ENCODE peak calls at places on chromosome 7, in eight cellular contexts. N, H, B, G, A, C, J and D are unnamed samples.

GRCh38 chr7:87564290-87564963 is 36.3 kb downstream of the ABCB1 start:
- DNase-seq in G (peak), B (no peak), N (no peak), H (no peak), A (no peak), J (peak), C (no peak), D (no peak)

GRCh38 chr7:100965723-100966541 is 3.4 kb upstream of the MUC12 start:
- DNase-seq in C (peak), G (peak), J (peak), B (no peak), A (peak), H (peak), N (no peak), D (no peak)

GRCh38 chr7:33310546-33310945 is 181.2 kb downstream of the BBS9 start:
- DNase-seq in B (no peak), G (no peak), J (no peak), A (no peak), N (no peak), H (no peak), C (no peak), D (no peak)

GRCh38 chr7:56045796-56046195 is 5.4 kb downstream of the PSPH start:
- DNase-seq in A (no peak), B (no peak), N (no peak), J (no peak), G (no peak), C (no peak), H (no peak), D (no peak)

GRCh38 chr7:29878081-29878688 is 71.9 kb downstream of the WIPF3 start:
- DNase-seq in A (peak), G (no peak), C (no peak), H (no peak), B (no peak), J (no peak), N (no peak), D (peak)

GRCh38 chr7:90180011-90180585 is 25.8 kb downstream of the STEAP1 start:
- DNase-seq in H (no peak), C (no peak), J (no peak), N (no peak), A (no peak), B (peak), G (no peak), D (no peak)

GRCh38 chr7:139731802-139732470 is 45.9 kb downstream of the HIPK2 start:
- DNase-seq in G (peak), A (no peak), C (no peak), B (peak), N (no peak), H (peak), J (no peak), D (peak)

GRCh38 chr7:64314493-64315020 is 796 bp downstream of the ZNF736 start:
- DNase-seq in H (no peak), B (no peak), C (no peak), N (no peak), J (no peak), A (no peak), G (no peak), D (no peak)

GRCh38 chr7:14197280-14197679 is 207.8 kb upstream of the ETV1 start:
- DNase-seq in J (no peak), C (no peak), A (no peak), B (no peak), N (no peak), G (peak), H (no peak), D (no peak)

GRCh38 chr7:2605608-2606538 is 25.9 kb upstream of the TTYH3 start:
- DNase-seq in A (no peak), N (no peak), J (peak), B (no peak), G (no peak), C (no peak), H (no peak), D (no peak)

GRCh38 chr7:100366411-100367250 is 6.7 kb upstream of the PILRA start:
- DNase-seq in G (no peak), B (no peak), A (no peak), C (no peak), N (no peak), H (no peak), J (no peak), D (no peak)

GRCh38 chr7:2440608-2441245 is 35.5 kb downstream of the GRIFIN start:
- DNase-seq in G (no peak), C (no peak), B (no peak), J (peak), H (no peak), N (no peak), A (no peak), D (no peak)

GRCh38 chr7:51141451-51141971 is 175.1 kb downstream of the COBL start:
- DNase-seq in J (peak), G (no peak), C (no peak), B (no peak), A (no peak), H (no peak), N (no peak), D (peak)